ENCODE peak calls at places on chromosomes 3 and 15, in seven cellular contexts. V is prostate gland, R is K562, E is HL-60, A is GM23338, B is stomach, K is Panc1. L is an unnamed sample.
A peak's percentile ranks its signal among the peaks of the same experiment; 100 is the strongest.

GRCh38 chr15:63599401-63600000 is 2.3 kb downstream of the FBXL22 start:
- DNase-seq in V (peak; percentile 72), R (peak; percentile 16), B (peak; percentile 88), A (peak; percentile 73), E (peak; percentile 75), K (no peak), L (peak; percentile 82)

GRCh38 chr3:58027704-58028317 is 19.6 kb downstream of the FLNB start:
- DNase-seq in R (no peak), B (no peak), A (peak; percentile 59), K (no peak), V (no peak), E (no peak), L (no peak)

GRCh38 chr3:133944641-133945441 is 49.2 kb upstream of the RAB6B start:
- DNase-seq in B (no peak), E (peak; percentile 28), V (peak; percentile 86), A (no peak), R (peak; percentile 25), K (no peak), L (no peak)

GRCh38 chr15:42184313-42184712 is 23.8 kb downstream of the VPS39 start:
- DNase-seq in B (no peak), E (no peak), A (no peak), R (no peak), K (no peak), V (no peak), L (no peak)

GRCh38 chr15:28871168-28871567 is 14.6 kb upstream of the APBA2 start:
- DNase-seq in R (no peak), V (no peak), E (no peak), B (no peak), K (no peak), A (no peak), L (no peak)

GRCh38 chr15:55942332-55942731 is 51.1 kb downstream of the NEDD4 start:
- DNase-seq in A (no peak), K (no peak), E (peak; percentile 90), R (no peak), V (no peak), B (no peak), L (no peak)

GRCh38 chr3:183987014-183987600 is 30.6 kb downstream of the ABCC5 start:
- DNase-seq in V (no peak), B (no peak), K (no peak), R (no peak), E (no peak), A (no peak), L (no peak)

GRCh38 chr15:78243076-78243475 is 8.7 kb upstream of the ACSBG1 start:
- DNase-seq in B (no peak), V (no peak), R (no peak), E (no peak), K (no peak), A (no peak), L (no peak)

GRCh38 chr15:78925076-78925624 is 19.7 kb downstream of the CTSH start:
- DNase-seq in A (no peak), V (no peak), K (no peak), B (no peak), R (no peak), E (no peak), L (no peak)

GRCh38 chr3:42012378-42012934 is 50.6 kb upstream of the ULK4 start:
- DNase-seq in E (no peak), R (no peak), B (no peak), K (no peak), A (no peak), V (no peak), L (no peak)
- TF ChIP-seq POLR2AphosphoS5 in E (no peak), R (no peak), B (no peak), K (no peak), A (no peak), V (no peak), L (no peak)

DNA sequence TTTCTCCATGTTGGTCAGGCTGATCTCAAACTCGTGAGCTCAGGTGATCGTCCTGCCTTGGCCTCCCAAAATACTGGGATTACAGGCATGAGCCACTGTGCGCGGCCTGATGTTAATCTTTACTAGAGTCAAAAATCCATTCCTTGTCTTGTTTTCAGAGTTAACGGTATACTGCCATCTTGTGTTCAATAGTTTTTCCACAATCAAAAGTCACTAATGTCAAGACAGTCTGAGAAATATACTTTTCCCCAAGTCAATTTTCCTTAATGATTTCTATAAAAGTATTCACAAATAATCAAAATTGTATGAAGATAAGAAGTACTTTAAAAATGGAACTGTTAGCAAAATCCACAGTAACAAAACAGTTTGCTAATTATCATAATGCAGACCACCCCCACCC is 8.5 kb downstream of the CRBN start:
- DNase-seq in K (peak; percentile 13), A (peak; percentile 48), E (no peak), V (no peak), B (no peak), R (peak; percentile 47), L (no peak)
- TF ChIP-seq CTCF in K (peak; percentile 56), A (peak; percentile 52), E (no peak), V (peak; percentile 45), B (no peak), R (peak; percentile 12), L (no peak)

GRCh38 chr15:60004846-60005351 is 788 bp downstream of the FOXB1 start:
- DNase-seq in K (no peak), V (no peak), R (no peak), B (no peak), A (peak; percentile 76), E (no peak), L (no peak)
- H3K27me3 ChIP-seq in K (peaks cover 50% of the 10 kb centered on the region), V (peaks cover 57% of the 10 kb centered on the region), R (peaks cover 39% of the 10 kb centered on the region), B (peaks cover 100% of the 10 kb centered on the region), A (peaks cover 67% of the 10 kb centered on the region), E (peaks cover 94% of the 10 kb centered on the region), L (peaks cover 100% of the 10 kb centered on the region)

DNA sequence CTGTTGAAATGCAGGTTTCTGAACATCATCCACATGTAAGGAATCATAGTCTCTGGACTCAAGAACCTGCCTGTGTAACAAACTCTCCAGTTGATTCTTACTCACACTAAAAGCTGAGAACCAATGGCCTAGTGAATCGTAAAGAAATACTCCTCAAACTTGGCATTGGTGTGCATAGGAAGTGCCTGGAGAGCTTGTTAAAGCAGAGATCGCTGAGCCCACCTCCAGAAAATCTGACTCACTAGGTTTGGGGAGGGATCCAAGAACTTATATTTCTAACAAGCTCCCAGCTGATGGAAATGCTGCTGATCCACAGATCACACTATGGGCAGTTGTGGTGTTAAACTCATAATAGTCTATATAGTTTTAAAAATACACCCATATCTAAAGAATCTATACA is 55.8 kb upstream of the LMCD1 start:
- DNase-seq in V (peak; percentile 42), A (no peak), R (no peak), B (no peak), K (no peak), E (no peak), L (no peak)
- TF ChIP-seq POLR2AphosphoS5 in V (peak; percentile 23), A (no peak), R (no peak), B (no peak), K (no peak), E (no peak), L (no peak)

GRCh38 chr3:169041677-169042171 is 621.8 kb downstream of the MECOM start:
- DNase-seq in K (peak; percentile 38), R (peak; percentile 20), A (peak; percentile 15), B (no peak), V (no peak), E (no peak), L (no peak)
- TF ChIP-seq CTCF in K (peak; percentile 49), R (peak; percentile 18), A (no peak), B (peak; percentile 55), V (peak; percentile 60), E (no peak), L (peak; percentile 49)

GRCh38 chr15:73838795-73839565 is 34.4 kb upstream of the TBC1D21 start:
- DNase-seq in V (peak; percentile 26), E (no peak), A (no peak), B (peak; percentile 80), R (no peak), K (no peak), L (no peak)
- H3K27me3 ChIP-seq in V (no peaks in the 10 kb centered on the region), E (no peaks in the 10 kb centered on the region), A (no peaks in the 10 kb centered on the region), B (peaks cover 31% of the 10 kb centered on the region), R (peaks cover 55% of the 10 kb centered on the region), K (peaks cover 51% of the 10 kb centered on the region), L (peaks cover 23% of the 10 kb centered on the region)

L was measured in transverse colon.